ENCODE peak calls at places on chromosomes 7 and 10, in six cellular contexts. One of them, this sample, is unnamed.
A peak's percentile ranks its signal among the peaks of the same experiment; 100 is the strongest.

GRCh38 chr7:121394709-121395140 is 1.4 kb downstream of the FAM3C start:
- DNase-seq in GM12878: no peak
- DNase-seq in IMR-90: no peak
- DNase-seq in A549: no peak
- DNase-seq in K562: no peak
- DNase-seq in HepG2: peak; percentile 50
- DNase-seq in this sample: no peak

GRCh38 chr7:18762189-18762588 is 266.6 kb downstream of the HDAC9 start:
- DNase-seq in GM12878: no peak
- DNase-seq in IMR-90: peak; percentile 66
- DNase-seq in A549: no peak
- DNase-seq in K562: no peak
- DNase-seq in HepG2: no peak
- DNase-seq in this sample: no peak

GRCh38 chr10:23053036-23053435 is 42.3 kb upstream of the MSRB2 start:
- DNase-seq in GM12878: no peak
- DNase-seq in IMR-90: no peak
- DNase-seq in A549: peak; percentile 64
- DNase-seq in K562: no peak
- DNase-seq in HepG2: no peak
- DNase-seq in this sample: no peak

GRCh38 chr7:28181921-28182517 is 1.4 kb upstream of the JAZF1 start:
- DNase-seq in GM12878: no peak
- DNase-seq in IMR-90: no peak
- DNase-seq in A549: no peak
- DNase-seq in K562: no peak
- DNase-seq in HepG2: no peak
- DNase-seq in this sample: no peak

GRCh38 chr7:55539380-55539779 is 32.9 kb downstream of the VOPP1 start:
- DNase-seq in GM12878: no peak
- DNase-seq in IMR-90: peak; percentile 61
- DNase-seq in A549: no peak
- DNase-seq in K562: no peak
- DNase-seq in HepG2: no peak
- DNase-seq in this sample: no peak

GRCh38 chr7:38411404-38411803 is 138.0 kb upstream of the TARP start:
- DNase-seq in GM12878: no peak
- DNase-seq in IMR-90: peak; percentile 13
- DNase-seq in A549: peak; percentile 48
- DNase-seq in K562: no peak
- DNase-seq in HepG2: peak; percentile 28
- DNase-seq in this sample: peak; percentile 20

GRCh38 chr7:34034728-34035127 is 129.4 kb downstream of the BMPER start:
- DNase-seq in GM12878: no peak
- DNase-seq in IMR-90: no peak
- DNase-seq in A549: no peak
- DNase-seq in K562: no peak
- DNase-seq in HepG2: no peak
- DNase-seq in this sample: no peak

GRCh38 chr7:101985646-101986199 is 168.3 kb downstream of the CUX1 start:
- DNase-seq in GM12878: no peak
- DNase-seq in IMR-90: no peak
- DNase-seq in A549: no peak
- DNase-seq in K562: no peak
- DNase-seq in HepG2: no peak
- DNase-seq in this sample: no peak

GRCh38 chr7:32616625-32617024 is 121.3 kb downstream of the AVL9 start:
- DNase-seq in GM12878: no peak
- DNase-seq in IMR-90: peak; percentile 74
- DNase-seq in A549: peak; percentile 92
- DNase-seq in K562: peak; percentile 37
- DNase-seq in HepG2: no peak
- DNase-seq in this sample: no peak

GRCh38 chr10:10774416-10774815 is 243.3 kb upstream of the CELF2 start:
- DNase-seq in GM12878: no peak
- DNase-seq in IMR-90: no peak
- DNase-seq in A549: no peak
- DNase-seq in K562: no peak
- DNase-seq in HepG2: no peak
- DNase-seq in this sample: no peak

GRCh38 chr7:12865593-12865992 is 178.2 kb downstream of the ARL4A start:
- DNase-seq in GM12878: no peak
- DNase-seq in IMR-90: no peak
- DNase-seq in A549: no peak
- DNase-seq in K562: no peak
- DNase-seq in HepG2: no peak
- DNase-seq in this sample: no peak

GRCh38 chr7:107501593-107501992 is 31.7 kb downstream of the GPR22 start:
- DNase-seq in GM12878: no peak
- DNase-seq in IMR-90: peak; percentile 41
- DNase-seq in A549: peak; percentile 59
- DNase-seq in K562: peak; percentile 55
- DNase-seq in HepG2: peak; percentile 36
- DNase-seq in this sample: peak; percentile 17

GRCh38 chr7:79114875-79115274 is 338.6 kb downstream of the MAGI2 start:
- DNase-seq in GM12878: no peak
- DNase-seq in IMR-90: no peak
- DNase-seq in A549: no peak
- DNase-seq in K562: no peak
- DNase-seq in HepG2: no peak
- DNase-seq in this sample: no peak

GRCh38 chr7:40889560-40889959 is 754.8 kb downstream of the SUGCT start:
- DNase-seq in GM12878: no peak
- DNase-seq in IMR-90: no peak
- DNase-seq in A549: no peak
- DNase-seq in K562: no peak
- DNase-seq in HepG2: no peak
- DNase-seq in this sample: no peak

GRCh38 chr7:23472046-23472445 is 1.8 kb upstream of the IGF2BP3 start:
- DNase-seq in GM12878: no peak
- DNase-seq in IMR-90: no peak
- DNase-seq in A549: no peak
- DNase-seq in K562: no peak
- DNase-seq in HepG2: no peak
- DNase-seq in this sample: no peak
- TF ChIP-seq BHLHE40 in GM12878: no peak
- TF ChIP-seq BHLHE40 in IMR-90: no peak
- TF ChIP-seq BHLHE40 in A549: no peak
- TF ChIP-seq BHLHE40 in K562: no peak
- TF ChIP-seq BHLHE40 in HepG2: no peak
- TF ChIP-seq BHLHE40 in this sample: no peak

DNA sequence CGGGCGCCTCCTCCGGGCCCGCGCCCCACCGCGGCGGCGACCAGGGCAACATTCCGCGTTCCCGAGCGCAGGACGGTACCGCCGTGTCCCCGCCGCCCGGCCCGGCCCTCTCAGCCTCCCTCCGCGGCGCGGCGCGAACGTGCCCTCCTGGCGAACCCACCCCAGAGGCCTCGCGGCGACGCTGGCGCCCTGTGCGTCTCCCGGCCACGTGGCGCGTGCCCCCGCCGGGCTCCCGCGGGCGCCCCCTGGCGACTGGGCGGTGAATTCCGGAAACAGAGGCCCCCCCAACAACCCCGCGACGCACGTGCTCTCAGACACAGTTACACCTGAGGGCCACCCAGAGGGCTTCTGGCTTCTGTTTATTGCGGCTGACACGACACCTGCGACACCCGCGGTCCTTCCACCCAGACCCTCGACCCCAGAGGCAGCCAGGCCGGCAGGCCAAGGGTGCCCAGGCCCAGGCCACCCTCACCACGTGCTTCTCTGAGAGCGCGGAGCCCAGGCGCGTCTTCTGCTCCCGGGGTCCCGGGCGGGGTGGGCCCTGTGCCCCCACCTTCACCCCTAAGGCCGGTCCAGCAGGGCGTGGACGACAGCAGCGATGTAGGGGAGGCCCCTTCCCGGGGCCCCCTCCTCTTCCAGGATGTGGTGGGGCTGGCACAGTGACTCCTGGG is at the start of gene SAP25:
- DNase-seq in GM12878: no peak
- DNase-seq in IMR-90: no peak
- DNase-seq in A549: no peak
- DNase-seq in K562: no peak
- DNase-seq in HepG2: no peak
- DNase-seq in this sample: no peak
- TF ChIP-seq BHLHE40 in GM12878: no peak
- TF ChIP-seq BHLHE40 in IMR-90: no peak
- TF ChIP-seq BHLHE40 in A549: no peak
- TF ChIP-seq BHLHE40 in K562: no peak
- TF ChIP-seq BHLHE40 in HepG2: peak; percentile 88
- TF ChIP-seq BHLHE40 in this sample: no peak

GRCh38 chr10:98349508-98349922 is 65.5 kb downstream of the PYROXD2 start:
- DNase-seq in GM12878: no peak
- DNase-seq in IMR-90: peak; percentile 99
- DNase-seq in A549: no peak
- DNase-seq in K562: no peak
- DNase-seq in HepG2: no peak
- DNase-seq in this sample: no peak
- TF ChIP-seq BHLHE40 in GM12878: no peak
- TF ChIP-seq BHLHE40 in IMR-90: no peak
- TF ChIP-seq BHLHE40 in A549: no peak
- TF ChIP-seq BHLHE40 in K562: no peak
- TF ChIP-seq BHLHE40 in HepG2: no peak
- TF ChIP-seq BHLHE40 in this sample: no peak

GRCh38 chr7:30143748-30144251 is 9.0 kb downstream of the MTURN start:
- DNase-seq in GM12878: no peak
- DNase-seq in IMR-90: peak; percentile 62
- DNase-seq in A549: no peak
- DNase-seq in K562: no peak
- DNase-seq in HepG2: no peak
- DNase-seq in this sample: no peak
- TF ChIP-seq BHLHE40 in GM12878: no peak
- TF ChIP-seq BHLHE40 in IMR-90: no peak
- TF ChIP-seq BHLHE40 in A549: no peak
- TF ChIP-seq BHLHE40 in K562: no peak
- TF ChIP-seq BHLHE40 in HepG2: no peak
- TF ChIP-seq BHLHE40 in this sample: no peak

GRCh38 chr7:112630565-112630964 is 149.8 kb downstream of the LSMEM1 start:
- DNase-seq in GM12878: no peak
- DNase-seq in IMR-90: peak; percentile 27
- DNase-seq in A549: peak; percentile 6
- DNase-seq in K562: no peak
- DNase-seq in HepG2: no peak
- DNase-seq in this sample: no peak
- TF ChIP-seq BHLHE40 in GM12878: no peak
- TF ChIP-seq BHLHE40 in IMR-90: no peak
- TF ChIP-seq BHLHE40 in A549: no peak
- TF ChIP-seq BHLHE40 in K562: no peak
- TF ChIP-seq BHLHE40 in HepG2: no peak
- TF ChIP-seq BHLHE40 in this sample: no peak

GRCh38 chr7:133912916-133913697 is 214.0 kb upstream of the LRGUK start:
- DNase-seq in GM12878: no peak
- DNase-seq in IMR-90: peak; percentile 53
- DNase-seq in A549: no peak
- DNase-seq in K562: no peak
- DNase-seq in HepG2: no peak
- DNase-seq in this sample: no peak
- TF ChIP-seq BHLHE40 in GM12878: no peak
- TF ChIP-seq BHLHE40 in IMR-90: no peak
- TF ChIP-seq BHLHE40 in A549: no peak
- TF ChIP-seq BHLHE40 in K562: no peak
- TF ChIP-seq BHLHE40 in HepG2: no peak
- TF ChIP-seq BHLHE40 in this sample: no peak

GRCh38 chr10:28105561-28105960 is 106.7 kb upstream of the ODAD2 start:
- DNase-seq in GM12878: no peak
- DNase-seq in IMR-90: no peak
- DNase-seq in A549: no peak
- DNase-seq in K562: no peak
- DNase-seq in HepG2: peak; percentile 49
- DNase-seq in this sample: no peak
- TF ChIP-seq BHLHE40 in GM12878: no peak
- TF ChIP-seq BHLHE40 in IMR-90: no peak
- TF ChIP-seq BHLHE40 in A549: no peak
- TF ChIP-seq BHLHE40 in K562: no peak
- TF ChIP-seq BHLHE40 in HepG2: no peak
- TF ChIP-seq BHLHE40 in this sample: no peak

GRCh38 chr10:77101416-77101815 is 536.2 kb downstream of the KCNMA1 start:
- DNase-seq in GM12878: no peak
- DNase-seq in IMR-90: no peak
- DNase-seq in A549: no peak
- DNase-seq in K562: no peak
- DNase-seq in HepG2: no peak
- DNase-seq in this sample: no peak
- TF ChIP-seq BHLHE40 in GM12878: no peak
- TF ChIP-seq BHLHE40 in IMR-90: no peak
- TF ChIP-seq BHLHE40 in A549: no peak
- TF ChIP-seq BHLHE40 in K562: no peak
- TF ChIP-seq BHLHE40 in HepG2: no peak
- TF ChIP-seq BHLHE40 in this sample: no peak

GRCh38 chr10:114526112-114526496 is 121.8 kb upstream of the AFAP1L2 start:
- DNase-seq in GM12878: peak; percentile 51
- DNase-seq in IMR-90: peak; percentile 16
- DNase-seq in A549: no peak
- DNase-seq in K562: no peak
- DNase-seq in HepG2: no peak
- DNase-seq in this sample: no peak
- TF ChIP-seq BHLHE40 in GM12878: peak; percentile 80
- TF ChIP-seq BHLHE40 in IMR-90: no peak
- TF ChIP-seq BHLHE40 in A549: no peak
- TF ChIP-seq BHLHE40 in K562: no peak
- TF ChIP-seq BHLHE40 in HepG2: no peak
- TF ChIP-seq BHLHE40 in this sample: no peak

GRCh38 chr7:158107806-158108205 is 479.8 kb downstream of the PTPRN2 start:
- DNase-seq in GM12878: no peak
- DNase-seq in IMR-90: no peak
- DNase-seq in A549: no peak
- DNase-seq in K562: no peak
- DNase-seq in HepG2: no peak
- DNase-seq in this sample: no peak

GRCh38 chr7:158110034-158110590 is 477.5 kb downstream of the PTPRN2 start:
- DNase-seq in GM12878: no peak
- DNase-seq in IMR-90: no peak
- DNase-seq in A549: no peak
- DNase-seq in K562: no peak
- DNase-seq in HepG2: no peak
- DNase-seq in this sample: no peak

GRCh38 chr7:158110661-158111555 is 476.7 kb downstream of the PTPRN2 start:
- DNase-seq in GM12878: no peak
- DNase-seq in IMR-90: no peak
- DNase-seq in A549: no peak
- DNase-seq in K562: no peak
- DNase-seq in HepG2: peak; percentile 40
- DNase-seq in this sample: no peak

GRCh38 chr7:158109364-158110033 is 478.1 kb downstream of the PTPRN2 start:
- DNase-seq in GM12878: no peak
- DNase-seq in IMR-90: no peak
- DNase-seq in A549: peak; percentile 12
- DNase-seq in K562: no peak
- DNase-seq in HepG2: no peak
- DNase-seq in this sample: no peak

GRCh38 chr7:158108646-158109293 is 478.9 kb downstream of the PTPRN2 start:
- DNase-seq in GM12878: no peak
- DNase-seq in IMR-90: no peak
- DNase-seq in A549: no peak
- DNase-seq in K562: no peak
- DNase-seq in HepG2: no peak
- DNase-seq in this sample: no peak
- TF ChIP-seq BHLHE40 in GM12878: no peak
- TF ChIP-seq BHLHE40 in IMR-90: no peak
- TF ChIP-seq BHLHE40 in A549: no peak
- TF ChIP-seq BHLHE40 in K562: no peak
- TF ChIP-seq BHLHE40 in HepG2: no peak
- TF ChIP-seq BHLHE40 in this sample: no peak

This sample was measured in HEK293T.